ENCODE peak calls at places on chromosomes 7 and 10, in eight cellular contexts. E, X, Q, T, R, Z, A and W are unnamed samples.

GRCh38 chr10:116742367-116743265 is at the start of gene HSPA12A:
- DNase-seq in E (peak; percentile 78), X (peak; percentile 79), Q (peak; percentile 87), T (peak; percentile 81), R (peak; percentile 76), Z (peak; percentile 73), A (peak; percentile 89), W (peak; percentile 82)

GRCh38 chr7:46844486-46844885 is 737.4 kb downstream of the TNS3 start:
- DNase-seq in E (no peak), X (no peak), Q (no peak), T (no peak), R (no peak), Z (peak; percentile 11), A (no peak), W (no peak)

GRCh38 chr10:119270893-119271361 is 63.6 kb downstream of the GRK5 start:
- DNase-seq in E (peak; percentile 83), X (peak; percentile 92), Q (peak; percentile 73), T (no peak), R (peak; percentile 72), Z (peak; percentile 50), A (no peak), W (no peak)

GRCh38 chr10:78035437-78035836 is 1.8 kb downstream of the RPS24 start:
- DNase-seq in E (no peak), X (no peak), Q (no peak), T (no peak), R (no peak), Z (no peak), A (no peak), W (no peak)

GRCh38 chr7:157461805-157462771 is 125.3 kb downstream of the DNAJB6 start:
- DNase-seq in E (no peak), X (no peak), Q (no peak), T (no peak), R (no peak), Z (no peak), A (no peak), W (peak; percentile 33)

GRCh38 chr7:22865607-22865970 is 42.9 kb upstream of the TOMM7 start:
- DNase-seq in E (no peak), X (no peak), Q (no peak), T (no peak), R (no peak), Z (no peak), A (no peak), W (no peak)

GRCh38 chr10:132283604-132284382 is 24.0 kb downstream of the STK32C start:
- DNase-seq in E (no peak), X (peak; percentile 39), Q (no peak), T (no peak), R (no peak), Z (no peak), A (no peak), W (no peak)

GRCh38 chr10:94992811-94993210 is 54.4 kb downstream of the CYP2C9 start:
- DNase-seq in E (no peak), X (no peak), Q (no peak), T (no peak), R (peak; percentile 6), Z (peak; percentile 1), A (no peak), W (peak; percentile 96)

GRCh38 chr7:16753932-16754571 is 497 bp downstream of the TSPAN13 start:
- DNase-seq in E (peak; percentile 62), X (peak; percentile 62), Q (peak; percentile 50), T (peak; percentile 56), R (no peak), Z (peak; percentile 27), A (peak; percentile 81), W (peak; percentile 62)

GRCh38 chr10:30581779-30582380 is 47.7 kb downstream of the LYZL2 start:
- DNase-seq in E (peak; percentile 42), X (no peak), Q (no peak), T (peak; percentile 47), R (peak; percentile 72), Z (peak; percentile 54), A (peak; percentile 50), W (peak; percentile 23)

GRCh38 chr10:81831060-81831459 is 43.9 kb upstream of the NRG3 start:
- DNase-seq in E (no peak), X (no peak), Q (no peak), T (no peak), R (no peak), Z (no peak), A (no peak), W (no peak)

GRCh38 chr10:111081595-111081994 is 4.8 kb downstream of the ADRA2A start:
- DNase-seq in E (no peak), X (no peak), Q (no peak), T (no peak), R (no peak), Z (no peak), A (no peak), W (no peak)

GRCh38 chr10:94412439-94412838 is 10.1 kb downstream of the TBC1D12 start:
- DNase-seq in E (no peak), X (no peak), Q (no peak), T (no peak), R (no peak), Z (no peak), A (no peak), W (no peak)

GRCh38 chr7:18906901-18907300 is 210.5 kb downstream of the TWIST1 start:
- DNase-seq in E (no peak), X (no peak), Q (no peak), T (no peak), R (no peak), Z (peak; percentile 28), A (no peak), W (no peak)

GRCh38 chr7:114628362-114628761 is 213.7 kb downstream of the FOXP2 start:
- DNase-seq in E (no peak), X (no peak), Q (no peak), T (no peak), R (no peak), Z (no peak), A (no peak), W (no peak)

GRCh38 chr10:112763916-112764520 is 186.0 kb upstream of the TCF7L2 start:
- DNase-seq in E (no peak), X (no peak), Q (no peak), T (peak; percentile 45), R (no peak), Z (peak; percentile 86), A (no peak), W (peak; percentile 95)

GRCh38 chr10:86954681-86955500 is 2.5 kb downstream of the MMRN2 start:
- DNase-seq in E (no peak), X (peak; percentile 28), Q (no peak), T (no peak), R (no peak), Z (no peak), A (no peak), W (no peak)

GRCh38 chr10:133457100-133457841 is 3.5 kb downstream of the SCART1 start:
- DNase-seq in E (peak; percentile 14), X (no peak), Q (peak; percentile 47), T (no peak), R (no peak), Z (no peak), A (no peak), W (no peak)

GRCh38 chr10:133455196-133455595 is 1.5 kb downstream of the SCART1 start:
- DNase-seq in E (no peak), X (no peak), Q (no peak), T (no peak), R (no peak), Z (no peak), A (no peak), W (no peak)

GRCh38 chr10:133458021-133458709 is 4.4 kb downstream of the SCART1 start:
- DNase-seq in E (no peak), X (no peak), Q (no peak), T (no peak), R (no peak), Z (no peak), A (no peak), W (no peak)

GRCh38 chr10:133455611-133456031 is 1.9 kb downstream of the SCART1 start:
- DNase-seq in E (no peak), X (no peak), Q (no peak), T (no peak), R (no peak), Z (no peak), A (no peak), W (peak; percentile 33)

DNA sequence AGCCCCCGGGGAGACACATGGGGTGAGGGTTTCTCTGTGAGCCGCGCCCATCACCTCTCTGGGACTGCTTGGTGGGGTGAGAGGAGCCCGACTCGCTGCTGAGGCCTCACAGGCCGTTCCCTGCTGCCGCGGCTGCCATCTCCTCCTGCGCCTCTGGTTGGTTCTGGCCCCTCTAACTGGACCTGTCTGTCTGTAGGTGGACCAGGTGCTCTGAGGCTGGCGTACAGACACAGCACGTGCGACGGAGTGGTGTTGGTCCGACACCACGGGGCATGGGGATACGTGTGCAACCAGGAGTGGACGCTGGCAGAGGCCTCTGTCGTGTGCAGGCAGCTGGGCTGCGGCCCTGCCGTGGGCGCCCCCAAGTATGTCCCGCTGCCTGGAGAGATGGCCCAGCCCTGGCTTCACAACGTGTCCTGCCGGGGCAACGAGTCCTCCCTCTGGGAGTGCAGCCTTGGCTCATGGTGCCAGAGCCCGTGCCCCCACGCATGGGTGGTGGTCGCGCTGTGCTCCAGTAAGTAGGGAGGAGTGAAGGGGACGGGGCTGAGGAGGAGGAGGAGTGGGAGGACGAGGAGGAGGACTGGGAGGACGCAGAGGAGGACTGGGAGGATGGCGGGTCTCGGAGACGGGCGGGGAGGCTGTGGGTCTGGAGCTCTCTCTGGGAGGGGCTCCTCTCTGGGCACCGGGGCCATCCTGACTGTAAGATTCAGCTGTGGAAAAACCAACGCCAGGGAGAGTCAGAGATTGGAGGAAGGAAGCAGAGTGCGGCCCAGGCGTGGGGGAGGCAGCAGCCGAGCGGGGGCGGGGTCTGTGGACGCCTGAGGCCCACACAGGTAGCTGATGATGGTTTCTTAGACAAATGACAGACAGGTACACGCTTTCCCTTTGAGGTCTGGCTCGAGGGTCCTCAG is 2.6 kb downstream of the SCART1 start:
- DNase-seq in E (peak; percentile 11), X (no peak), Q (peak; percentile 42), T (no peak), R (no peak), Z (no peak), A (no peak), W (no peak)
- H3K4me3 ChIP-seq in E (no peak overlapping the region), X (no peak overlapping the region), Q (no peak overlapping the region), T (no peak overlapping the region), R (no peak overlapping the region), Z (no peak overlapping the region), A (no peak overlapping the region), W (no peak overlapping the region)

GRCh38 chr7:134702366-134703240 is 56.0 kb downstream of the BPGM start:
- DNase-seq in E (no peak), X (no peak), Q (no peak), T (no peak), R (no peak), Z (no peak), A (no peak), W (no peak)
- H3K27ac ChIP-seq in E (no peak overlapping the region), X (peak overlapping the region; percentile 46), Q (no peak overlapping the region), T (no peak overlapping the region), R (no peak overlapping the region), Z (no peak overlapping the region), A (no peak overlapping the region), W (no peak overlapping the region)

GRCh38 chr10:71295641-71296040 is 23.4 kb upstream of the SLC29A3 start:
- DNase-seq in E (no peak), X (peak; percentile 34), Q (peak; percentile 43), T (no peak), R (no peak), Z (no peak), A (no peak), W (no peak)
- H3K4me3 ChIP-seq in E (no peak overlapping the region), X (no peak overlapping the region), Q (no peak overlapping the region), T (no peak overlapping the region), R (no peak overlapping the region), Z (no peak overlapping the region), A (no peak overlapping the region), W (no peak overlapping the region)

GRCh38 chr10:67385566-67385965 is 310.4 kb downstream of the CTNNA3 start:
- DNase-seq in E (no peak), X (no peak), Q (no peak), T (no peak), R (no peak), Z (no peak), A (no peak), W (no peak)

GRCh38 chr10:67385089-67385488 is 310.9 kb downstream of the CTNNA3 start:
- DNase-seq in E (no peak), X (no peak), Q (no peak), T (no peak), R (no peak), Z (no peak), A (no peak), W (no peak)

GRCh38 chr10:67386260-67386659 is 309.7 kb downstream of the CTNNA3 start:
- DNase-seq in E (no peak), X (no peak), Q (no peak), T (no peak), R (no peak), Z (no peak), A (no peak), W (no peak)
- H3K27ac ChIP-seq in E (no peak overlapping the region), X (no peak overlapping the region), Q (no peak overlapping the region), T (no peak overlapping the region), R (no peak overlapping the region), Z (no peak overlapping the region), A (no peak overlapping the region), W (no peak overlapping the region)